ENCODE peak calls at places on chromosome 10, in eight cellular contexts. U, K, P, X, W, A, G and B are unnamed samples.

GRCh38 chr10:119305860-119306513 is 98.6 kb downstream of the GRK5 start:
- DNase-seq in W (peak; percentile 97), P (peak; percentile 96), U (no peak), X (peak; percentile 77), G (no peak), A (peak; percentile 86), K (peak; percentile 89), B (no peak)

GRCh38 chr10:114603303-114603702 is 54.8 kb downstream of the ABLIM1 start:
- DNase-seq in G (no peak), X (peak; percentile 30), K (no peak), W (no peak), U (no peak), A (peak; percentile 28), P (no peak), B (no peak)

GRCh38 chr10:16809074-16809718 is 8.0 kb downstream of the RSU1 start:
- DNase-seq in K (peak; percentile 25), A (peak; percentile 37), G (peak; percentile 54), W (peak; percentile 31), X (peak; percentile 49), P (peak; percentile 42), U (peak; percentile 71), B (peak; percentile 77)

GRCh38 chr10:70055550-70055949 is 2.9 kb downstream of the MACROH2A2 start:
- DNase-seq in X (no peak), A (no peak), K (peak; percentile 97), U (no peak), W (no peak), P (no peak), G (no peak), B (no peak)

GRCh38 chr10:34530778-34531177 is 284.3 kb downstream of the PARD3 start:
- DNase-seq in K (no peak), W (no peak), U (no peak), P (no peak), A (no peak), X (no peak), G (no peak), B (no peak)

GRCh38 chr10:55629792-55630490 is 731.1 kb downstream of the ZWINT start:
- DNase-seq in P (no peak), K (peak; percentile 78), A (peak; percentile 48), U (peak; percentile 75), W (no peak), G (peak; percentile 64), X (peak; percentile 77), B (peak; percentile 65)

GRCh38 chr10:103855424-103855823 is at the start of gene SH3PXD2A:
- DNase-seq in W (no peak), K (peak; percentile 38), X (peak; percentile 83), P (no peak), A (no peak), U (peak; percentile 83), G (peak; percentile 94), B (peak; percentile 72)

GRCh38 chr10:58579011-58579655 is 66.5 kb downstream of the BICC1 start:
- DNase-seq in P (no peak), W (no peak), U (no peak), X (no peak), A (no peak), G (no peak), K (no peak), B (peak; percentile 29)

GRCh38 chr10:71344154-71344915 is 25.3 kb downstream of the SLC29A3 start:
- DNase-seq in U (peak; percentile 34), K (no peak), P (no peak), A (no peak), X (no peak), G (no peak), W (no peak), B (peak; percentile 91)

GRCh38 chr10:11684717-11685645 is 57.2 kb upstream of the ECHDC3 start:
- DNase-seq in W (peak; percentile 96), U (peak; percentile 44), A (peak; percentile 84), G (no peak), P (peak; percentile 96), K (peak; percentile 86), X (peak; percentile 78), B (no peak)

GRCh38 chr10:69048103-69048502 is 39.8 kb upstream of the SRGN start:
- DNase-seq in G (no peak), A (no peak), U (no peak), X (no peak), K (no peak), P (no peak), W (no peak), B (no peak)

GRCh38 chr10:59366310-59366709 is 4.0 kb upstream of the FAM13C start:
- DNase-seq in W (no peak), G (no peak), A (no peak), X (no peak), K (no peak), U (no peak), P (no peak), B (no peak)

GRCh38 chr10:1399431-1400120 is 337.7 kb downstream of the ADARB2 start:
- DNase-seq in K (no peak), X (no peak), G (peak; percentile 31), U (no peak), P (no peak), A (no peak), W (no peak), B (no peak)

GRCh38 chr10:56537984-56538383 is 176.9 kb upstream of the ZWINT start:
- DNase-seq in U (no peak), X (peak; percentile 18), K (peak; percentile 100), P (no peak), A (no peak), G (no peak), W (no peak), B (no peak)

GRCh38 chr10:36110097-36110496 is 468.0 kb upstream of the FZD8 start:
- DNase-seq in G (no peak), W (no peak), A (no peak), P (no peak), X (no peak), K (no peak), U (no peak), B (no peak)

GRCh38 chr10:71889388-71889987 is 38.4 kb upstream of the PSAP start:
- DNase-seq in G (no peak), P (peak; percentile 33), U (no peak), K (peak; percentile 10), W (no peak), A (no peak), X (no peak), B (peak; percentile 25)

GRCh38 chr10:72081210-72081609 is 7.1 kb downstream of the SPOCK2 start:
- DNase-seq in A (no peak), U (no peak), P (no peak), X (no peak), W (no peak), K (no peak), G (no peak), B (no peak)

GRCh38 chr10:79320785-79321493 is 26.3 kb upstream of the PPIF start:
- DNase-seq in A (no peak), G (no peak), K (peak; percentile 100), X (no peak), U (no peak), W (no peak), P (no peak), B (no peak)

GRCh38 chr10:59082249-59082648 is 94.2 kb upstream of the PHYHIPL start:
- DNase-seq in K (no peak), G (no peak), W (no peak), U (no peak), A (no peak), X (no peak), P (no peak), B (no peak)

DNA sequence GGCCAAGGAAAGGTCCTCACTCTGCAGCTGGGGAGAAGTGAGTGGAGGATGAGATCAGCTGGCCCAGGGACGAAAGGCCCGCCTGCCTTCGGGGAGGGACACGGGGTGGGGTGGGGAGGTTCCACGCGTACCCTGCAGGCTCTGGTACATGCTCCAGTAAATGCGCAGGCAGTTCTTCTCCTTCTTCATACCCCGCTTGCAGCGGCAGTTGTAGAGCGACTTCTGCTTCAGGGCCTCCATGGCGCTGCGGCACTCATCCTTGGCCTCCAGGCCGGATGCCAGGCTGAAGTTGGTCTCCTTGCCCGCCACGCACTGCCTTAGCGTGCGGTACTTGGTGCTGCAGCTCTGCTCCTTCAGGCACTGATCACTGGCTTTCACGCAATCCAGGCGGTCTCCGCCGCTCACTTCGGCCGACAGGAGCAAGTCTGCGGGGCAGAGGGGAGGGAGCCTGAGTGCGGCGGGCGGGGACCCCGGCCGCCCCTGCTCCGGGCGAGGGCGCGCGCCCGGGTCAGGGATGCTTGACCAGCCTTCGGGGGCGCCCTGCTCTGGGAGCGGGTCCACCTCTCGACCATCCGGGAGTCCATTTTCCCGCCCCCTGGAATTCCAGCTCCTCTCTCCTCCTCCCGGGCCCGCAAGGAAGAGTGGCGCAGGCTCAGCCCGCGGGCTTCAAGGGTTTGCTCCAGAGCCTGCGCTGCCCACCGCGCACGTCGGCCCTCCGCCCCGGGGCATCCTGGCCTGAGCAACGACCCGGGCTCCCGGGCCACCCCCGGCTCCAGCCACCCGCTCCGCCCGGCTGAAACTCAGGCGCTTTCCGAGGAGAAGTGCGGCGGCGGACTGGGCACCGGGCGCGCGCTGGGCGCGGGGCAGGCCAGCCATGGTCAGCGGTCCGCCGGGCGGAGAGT is 2.1 kb downstream of the GFRA1 start:
- DNase-seq in G (peak; percentile 73), W (no peak), X (peak; percentile 19), K (no peak), U (peak; percentile 69), A (no peak), P (no peak), B (peak; percentile 67)
- H2AFZ ChIP-seq in G (no peak overlapping the region), W (no peak overlapping the region), X (peak overlapping the region; percentile 42), K (no peak overlapping the region), U (peak overlapping the region; percentile 86), A (no peak overlapping the region), P (no peak overlapping the region), B (peak overlapping the region; percentile 99)

GRCh38 chr10:14742815-14743214 is 31.9 kb downstream of the FAM107B start:
- DNase-seq in A (no peak), X (no peak), G (no peak), K (no peak), P (peak; percentile 73), W (no peak), U (no peak), B (peak; percentile 6)
- TF ChIP-seq CTCF in A (no peak), X (no peak), G (no peak), K (no peak), P (no peak), W (no peak), U (no peak), B (no peak)

GRCh38 chr10:51288511-51288910 is 214.2 kb downstream of the PRKG1 start:
- DNase-seq in P (no peak), A (no peak), X (no peak), U (no peak), K (no peak), G (no peak), W (no peak), B (no peak)
- TF ChIP-seq EZH2phosphoT487 in P (no peak), A (no peak), X (no peak), U (no peak), K (no peak), G (no peak), W (no peak), B (no peak)

DNA sequence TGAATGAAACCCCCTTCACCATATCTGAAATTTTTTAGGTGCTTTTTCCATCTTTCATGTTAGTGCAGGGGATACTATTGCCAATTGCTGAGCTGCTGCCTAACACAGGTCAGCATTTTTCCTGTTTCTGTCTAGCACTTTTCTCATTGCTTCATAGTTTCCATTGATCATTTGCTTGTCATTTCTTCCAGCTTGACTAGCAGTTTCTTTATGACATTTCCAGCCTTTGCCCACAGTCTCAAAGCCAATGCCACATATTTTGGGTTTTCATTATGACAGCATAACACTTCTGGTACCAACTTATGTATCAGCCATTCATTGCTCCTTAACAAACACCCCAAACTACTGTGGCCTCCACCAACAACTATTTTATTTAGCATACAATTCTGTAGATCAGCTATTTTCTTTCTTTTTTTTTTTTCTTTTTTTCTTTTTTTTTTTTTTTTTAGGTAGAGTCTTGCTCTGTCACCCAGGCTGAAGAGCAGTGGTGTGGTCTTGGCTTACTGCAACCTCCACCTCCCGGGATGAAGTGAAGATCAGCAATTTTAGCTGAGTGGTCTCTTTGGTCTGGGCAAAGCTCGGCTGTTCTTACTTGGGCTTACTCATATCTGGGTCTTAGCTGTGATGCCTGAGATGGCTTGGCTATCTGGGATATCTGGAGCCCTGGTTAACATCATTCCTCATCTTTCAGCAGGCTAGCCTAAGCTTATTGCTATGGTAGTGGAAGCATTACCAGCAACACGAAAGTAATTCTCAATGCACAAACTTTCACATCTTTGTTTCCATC is 102.3 kb downstream of the EPC1 start:
- DNase-seq in G (no peak), X (peak; percentile 41), K (no peak), P (no peak), U (no peak), W (no peak), A (no peak), B (no peak)
- H2AFZ ChIP-seq in G (no peak overlapping the region), X (no peak overlapping the region), K (no peak overlapping the region), P (no peak overlapping the region), U (no peak overlapping the region), W (no peak overlapping the region), A (no peak overlapping the region), B (no peak overlapping the region)